ENCODE peak calls at places on chromosomes 12 and 14, in six cellular contexts. M is activated CD4-positive, CD25-positive, alpha-beta regulatory T cell treated with anti-CD3 and anti-CD28 coated beads, Interleukin-2, amount 50 U/mL, for 72 hours; Y is AG09319; G is NCI-H69; W is AML-193; D is nephron progenitor cell. R is an unnamed sample.
A peak's percentile ranks its signal among the peaks of the same experiment; 100 is the strongest.

GRCh38 chr12:107903377-107904061 is 129.0 kb downstream of the ASCL4 start:
- DNase-seq in Y (no peak), M (peak; percentile 60), G (peak; percentile 88), W (no peak), D (peak; percentile 82), R (peak; percentile 86)

GRCh38 chr12:79557690-79558315 is 133.0 kb downstream of the PAWR start:
- DNase-seq in Y (peak; percentile 78), G (no peak), M (no peak), D (no peak), W (no peak), R (peak; percentile 13)

GRCh38 chr14:24296341-24297157 is 3.0 kb downstream of the DHRS1 start:
- DNase-seq in W (peak; percentile 59), G (peak; percentile 72), Y (peak; percentile 68), D (peak; percentile 54), M (peak; percentile 60), R (peak; percentile 69)

GRCh38 chr12:1184402-1184801 is 193.4 kb downstream of the ERC1 start:
- DNase-seq in Y (no peak), M (no peak), D (no peak), W (no peak), G (no peak), R (no peak)

GRCh38 chr12:23238190-23238589 is 613.2 kb downstream of the ETNK1 start:
- DNase-seq in W (no peak), D (no peak), M (no peak), Y (no peak), G (no peak), R (no peak)

GRCh38 chr14:105077649-105077995 is 12.4 kb upstream of the GPR132 start:
- DNase-seq in Y (no peak), G (no peak), M (no peak), W (no peak), D (no peak), R (no peak)

GRCh38 chr12:6465467-6466183 is 4.9 kb downstream of the VAMP1 start:
- DNase-seq in G (peak; percentile 80), W (peak; percentile 54), Y (peak; percentile 47), D (peak; percentile 56), M (no peak), R (peak; percentile 86)

GRCh38 chr14:77281852-77282251 is 10.8 kb upstream of the NGB start:
- DNase-seq in W (no peak), D (no peak), M (no peak), Y (no peak), G (no peak), R (no peak)

GRCh38 chr12:103909811-103910210 is 20.4 kb upstream of the HSP90B1 start:
- DNase-seq in Y (no peak), G (no peak), D (no peak), M (no peak), W (no peak), R (no peak)

GRCh38 chr14:61334197-61334701 is 12.9 kb downstream of the PRKCH start:
- DNase-seq in M (no peak), Y (no peak), W (no peak), D (no peak), G (no peak), R (no peak)

GRCh38 chr12:114269153-114269552 is 136.8 kb downstream of the TBX5 start:
- DNase-seq in G (peak; percentile 7), Y (no peak), M (no peak), W (no peak), D (no peak), R (no peak)

GRCh38 chr12:53748072-53748840 is 3.5 kb downstream of the CISTR start:
- DNase-seq in W (no peak), G (no peak), Y (no peak), D (peak; percentile 59), M (no peak), R (peak; percentile 21)

GRCh38 chr14:46250113-46250703 is 401.4 kb downstream of the RPL10L start:
- DNase-seq in D (no peak), G (peak; percentile 42), Y (no peak), M (no peak), W (peak; percentile 8), R (peak; percentile 46)

GRCh38 chr12:70744133-70744532 is 106.9 kb upstream of the PTPRB start:
- DNase-seq in D (no peak), G (no peak), M (no peak), Y (no peak), W (no peak), R (no peak)

GRCh38 chr12:12715459-12716150 is 1.6 kb upstream of the CDKN1B start:
- DNase-seq in Y (no peak), D (no peak), G (peak; percentile 57), W (peak; percentile 59), M (peak; percentile 49), R (no peak)

GRCh38 chr14:72906879-72907278 is 13.0 kb upstream of the DPF3 start:
- DNase-seq in M (no peak), W (no peak), D (no peak), Y (no peak), G (peak; percentile 11), R (no peak)

GRCh38 chr14:29085546-29085945 is 319.0 kb downstream of the FOXG1 start:
- DNase-seq in W (no peak), G (peak; percentile 92), D (no peak), M (no peak), Y (no peak), R (peak; percentile 26)

GRCh38 chr12:93946542-93947150 is 201.7 kb upstream of the PLXNC1 start:
- DNase-seq in Y (no peak), D (no peak), M (no peak), G (peak; percentile 45), W (no peak), R (no peak)

GRCh38 chr14:95503365-95504134 is 12.9 kb downstream of the SYNE3 start:
- DNase-seq in Y (no peak), W (no peak), D (no peak), G (no peak), M (no peak), R (no peak)

GRCh38 chr14:64856528-64857445 is 22.9 kb downstream of the SPTB start:
- DNase-seq in Y (no peak), D (no peak), G (no peak), W (no peak), M (no peak), R (no peak)

GRCh38 chr14:31895206-31895605 is 181.9 kb upstream of the ARHGAP5 start:
- DNase-seq in D (no peak), M (no peak), G (no peak), W (no peak), Y (no peak), R (no peak)

GRCh38 chr14:36028218-36028617 is 148.3 kb downstream of the PTCSC3 start:
- DNase-seq in Y (no peak), D (no peak), W (no peak), G (peak; percentile 63), M (no peak), R (peak; percentile 48)

GRCh38 chr14:101220921-101221510 is 317.5 kb upstream of the RTL1 start:
- DNase-seq in M (no peak), G (no peak), Y (no peak), D (no peak), W (no peak), R (no peak)

GRCh38 chr12:76277480-76277879 is 70.7 kb downstream of the BBS10 start:
- DNase-seq in Y (no peak), G (no peak), M (no peak), D (no peak), W (no peak), R (no peak)

GRCh38 chr12:50021071-50021470 is 4.2 kb downstream of the RACGAP1 start:
- DNase-seq in G (no peak), Y (no peak), M (no peak), D (no peak), W (no peak), R (no peak)

GRCh38 chr12:5390174-5390799 is 41.6 kb upstream of the NTF3 start:
- DNase-seq in W (no peak), D (no peak), M (no peak), G (no peak), Y (no peak), R (peak; percentile 17)

GRCh38 chr12:118979763-118980406 is 1.5 kb upstream of the SRRM4 start:
- DNase-seq in D (peak; percentile 70), G (peak; percentile 78), Y (no peak), W (peak; percentile 16), M (no peak), R (peak; percentile 94)

GRCh38 chr12:123050331-123050809 is 69.9 kb downstream of the ARL6IP4 start:
- DNase-seq in D (no peak), G (peak; percentile 37), W (no peak), M (no peak), Y (no peak), R (no peak)

GRCh38 chr14:77026930-77027537 is 1.5 kb downstream of the IRF2BPL start:
- DNase-seq in G (peak; percentile 82), Y (no peak), D (peak; percentile 62), W (no peak), M (peak; percentile 51), R (peak; percentile 63)

GRCh38 chr14:81211844-81212243 is 8.9 kb downstream of the GTF2A1 start:
- DNase-seq in G (peak; percentile 53), W (peak; percentile 8), M (no peak), D (no peak), Y (no peak), R (peak; percentile 63)

GRCh38 chr12:11759894-11760293 is 110.4 kb downstream of the ETV6 start:
- DNase-seq in D (no peak), M (no peak), G (no peak), Y (no peak), W (no peak), R (no peak)